ENCODE peak calls at places on chromosome 4, in five cellular contexts. One of them, this sample, is unnamed.

GRCh38 chr4:155667538-155668511 is 1.2 kb downstream of the GUCY1A1 start:
- DNase-seq in NCI-H2171 treated with DMSO at 0.1 percent for 48 hours: no peak
- DNase-seq in COR-L47: peak
- DNase-seq in G401: no peak
- DNase-seq in cardiac muscle cell: peak
- DNase-seq in this sample: peak

GRCh38 chr4:69095301-69095731 is 958 bp upstream of the UGT2B7 start:
- DNase-seq in cardiac muscle cell: no peak
- DNase-seq in COR-L47: no peak
- DNase-seq in NCI-H2171 treated with DMSO at 0.1 percent for 48 hours: no peak
- DNase-seq in G401: no peak
- DNase-seq in this sample: no peak

GRCh38 chr4:122988696-122989095 is 66.3 kb upstream of the NUDT6 start:
- DNase-seq in cardiac muscle cell: no peak
- DNase-seq in NCI-H2171 treated with DMSO at 0.1 percent for 48 hours: no peak
- DNase-seq in COR-L47: no peak
- DNase-seq in G401: no peak
- DNase-seq in this sample: no peak

GRCh38 chr4:7625073-7625472 is 190.3 kb upstream of the PSAPL1 start:
- DNase-seq in G401: peak
- DNase-seq in NCI-H2171 treated with DMSO at 0.1 percent for 48 hours: no peak
- DNase-seq in cardiac muscle cell: no peak
- DNase-seq in COR-L47: no peak
- DNase-seq in this sample: peak

GRCh38 chr4:13700196-13701140 is 72.9 kb upstream of the BOD1L1 start:
- DNase-seq in NCI-H2171 treated with DMSO at 0.1 percent for 48 hours: no peak
- DNase-seq in G401: no peak
- DNase-seq in cardiac muscle cell: peak
- DNase-seq in COR-L47: no peak
- DNase-seq in this sample: peak

GRCh38 chr4:153191795-153192363 is 12.4 kb upstream of the TRIM2 start:
- DNase-seq in COR-L47: no peak
- DNase-seq in NCI-H2171 treated with DMSO at 0.1 percent for 48 hours: no peak
- DNase-seq in cardiac muscle cell: no peak
- DNase-seq in G401: no peak
- DNase-seq in this sample: no peak

GRCh38 chr4:184287697-184288255 is 70.1 kb upstream of the ENPP6 start:
- DNase-seq in COR-L47: no peak
- DNase-seq in G401: peak
- DNase-seq in NCI-H2171 treated with DMSO at 0.1 percent for 48 hours: no peak
- DNase-seq in cardiac muscle cell: peak
- DNase-seq in this sample: peak

GRCh38 chr4:180674629-180675367 is 1568.4 kb upstream of the TENM3 start:
- DNase-seq in NCI-H2171 treated with DMSO at 0.1 percent for 48 hours: no peak
- DNase-seq in COR-L47: peak
- DNase-seq in G401: peak
- DNase-seq in cardiac muscle cell: no peak
- DNase-seq in this sample: no peak

GRCh38 chr4:152485726-152486276 is 50.1 kb downstream of the FBXW7 start:
- DNase-seq in NCI-H2171 treated with DMSO at 0.1 percent for 48 hours: no peak
- DNase-seq in COR-L47: no peak
- DNase-seq in G401: no peak
- DNase-seq in cardiac muscle cell: peak
- DNase-seq in this sample: peak

GRCh38 chr4:10866691-10867090 is 182.1 kb upstream of the CLNK start:
- DNase-seq in NCI-H2171 treated with DMSO at 0.1 percent for 48 hours: peak
- DNase-seq in G401: peak
- DNase-seq in COR-L47: peak
- DNase-seq in cardiac muscle cell: no peak
- DNase-seq in this sample: no peak

GRCh38 chr4:87677731-87678130 is 27.7 kb downstream of the DMP1 start:
- DNase-seq in NCI-H2171 treated with DMSO at 0.1 percent for 48 hours: no peak
- DNase-seq in G401: peak
- DNase-seq in COR-L47: no peak
- DNase-seq in cardiac muscle cell: no peak
- DNase-seq in this sample: no peak

GRCh38 chr4:107850438-107850837 is 25.7 kb downstream of the SGMS2 start:
- DNase-seq in G401: no peak
- DNase-seq in NCI-H2171 treated with DMSO at 0.1 percent for 48 hours: no peak
- DNase-seq in cardiac muscle cell: no peak
- DNase-seq in COR-L47: no peak
- DNase-seq in this sample: no peak

GRCh38 chr4:153750197-153750817 is 9.5 kb downstream of the RNF175 start:
- DNase-seq in cardiac muscle cell: peak
- DNase-seq in COR-L47: peak
- DNase-seq in G401: peak
- DNase-seq in NCI-H2171 treated with DMSO at 0.1 percent for 48 hours: peak
- DNase-seq in this sample: peak

GRCh38 chr4:150010525-150011126 is 67.6 kb upstream of the DCLK2 start:
- DNase-seq in cardiac muscle cell: peak
- DNase-seq in COR-L47: peak
- DNase-seq in NCI-H2171 treated with DMSO at 0.1 percent for 48 hours: peak
- DNase-seq in G401: peak
- DNase-seq in this sample: peak

GRCh38 chr4:84814100-84814750 is 152.3 kb downstream of the WDFY3 start:
- DNase-seq in cardiac muscle cell: peak
- DNase-seq in G401: peak
- DNase-seq in NCI-H2171 treated with DMSO at 0.1 percent for 48 hours: no peak
- DNase-seq in COR-L47: no peak
- DNase-seq in this sample: peak

GRCh38 chr4:184163813-184164212 is 53.9 kb downstream of the ENPP6 start:
- DNase-seq in NCI-H2171 treated with DMSO at 0.1 percent for 48 hours: peak
- DNase-seq in G401: peak
- DNase-seq in COR-L47: peak
- DNase-seq in cardiac muscle cell: peak
- DNase-seq in this sample: peak

GRCh38 chr4:169151671-169152070 is 119.1 kb downstream of the SH3RF1 start:
- DNase-seq in G401: no peak
- DNase-seq in NCI-H2171 treated with DMSO at 0.1 percent for 48 hours: no peak
- DNase-seq in cardiac muscle cell: peak
- DNase-seq in COR-L47: no peak
- DNase-seq in this sample: no peak

GRCh38 chr4:37322122-37322521 is 77.6 kb downstream of the NWD2 start:
- DNase-seq in G401: no peak
- DNase-seq in NCI-H2171 treated with DMSO at 0.1 percent for 48 hours: no peak
- DNase-seq in COR-L47: no peak
- DNase-seq in cardiac muscle cell: no peak
- DNase-seq in this sample: no peak

GRCh38 chr4:105843941-105844340 is 51.3 kb upstream of the NPNT start:
- DNase-seq in COR-L47: no peak
- DNase-seq in G401: no peak
- DNase-seq in cardiac muscle cell: no peak
- DNase-seq in NCI-H2171 treated with DMSO at 0.1 percent for 48 hours: no peak
- DNase-seq in this sample: no peak

GRCh38 chr4:72112514-72113156 is 80.8 kb downstream of the NPFFR2 start:
- DNase-seq in cardiac muscle cell: peak
- DNase-seq in NCI-H2171 treated with DMSO at 0.1 percent for 48 hours: peak
- DNase-seq in COR-L47: no peak
- DNase-seq in G401: no peak
- DNase-seq in this sample: peak

GRCh38 chr4:39043697-39044363 is 11.6 kb upstream of the TMEM156 start:
- DNase-seq in NCI-H2171 treated with DMSO at 0.1 percent for 48 hours: no peak
- DNase-seq in COR-L47: no peak
- DNase-seq in G401: peak
- DNase-seq in cardiac muscle cell: peak
- DNase-seq in this sample: peak

GRCh38 chr4:113675731-113676707 is 85.5 kb downstream of the CAMK2D start:
- DNase-seq in COR-L47: no peak
- DNase-seq in NCI-H2171 treated with DMSO at 0.1 percent for 48 hours: no peak
- DNase-seq in G401: no peak
- DNase-seq in cardiac muscle cell: peak
- DNase-seq in this sample: peak